ENCODE peak calls at places on chromosomes 6 and 20, in four cellular contexts. B is cardiac muscle cell; J is naive thymus-derived CD4-positive, alpha-beta T cell; F is NCI-H187. G is an unnamed sample.

GRCh38 chr6:30152019-30152673 is 8.9 kb downstream of the TRIM10 start:
- DNase-seq in F (no peak), J (no peak), B (no peak), G (no peak)

GRCh38 chr6:147322299-147323162 is 118.3 kb downstream of the STXBP5 start:
- DNase-seq in F (no peak), J (peak; percentile 37), B (peak; percentile 61), G (no peak)

GRCh38 chr6:43172127-43173007 is 1.3 kb downstream of the SRF start:
- DNase-seq in B (peak; percentile 50), F (no peak), J (peak; percentile 23), G (peak; percentile 41)

GRCh38 chr20:62216636-62217566 is 3.2 kb downstream of the HRH3 start:
- DNase-seq in J (no peak), B (no peak), F (no peak), G (no peak)

GRCh38 chr6:14079433-14079832 is 38.1 kb upstream of the CD83 start:
- DNase-seq in J (no peak), B (peak; percentile 43), F (no peak), G (no peak)

GRCh38 chr6:155041781-155042279 is 46.7 kb downstream of the TIAM2 start:
- DNase-seq in J (no peak), F (no peak), B (peak; percentile 32), G (no peak)

GRCh38 chr6:6556738-6557503 is 31.6 kb upstream of the LY86 start:
- DNase-seq in B (peak; percentile 52), F (peak; percentile 27), J (peak; percentile 68), G (peak; percentile 18)

GRCh38 chr6:81049425-81050042 is 702.9 kb downstream of the TENT5A start:
- DNase-seq in J (no peak), F (no peak), B (no peak), G (no peak)

GRCh38 chr6:149003560-149003959 is 256.7 kb downstream of the UST start:
- DNase-seq in F (no peak), B (no peak), J (no peak), G (no peak)

GRCh38 chr6:125858427-125859320 is 67.9 kb downstream of the NCOA7 start:
- DNase-seq in B (peak; percentile 76), F (peak; percentile 21), J (no peak), G (peak; percentile 81)

GRCh38 chr6:144215402-144215931 is 65.2 kb downstream of the STX11 start:
- DNase-seq in F (peak; percentile 3), B (peak; percentile 41), J (peak; percentile 39), G (peak; percentile 21)

GRCh38 chr20:62824476-62825287 is 7.8 kb downstream of the COL9A3 start:
- DNase-seq in J (peak; percentile 59), F (peak; percentile 48), B (peak; percentile 65), G (no peak)

GRCh38 chr20:38725959-38726848 is 1.9 kb downstream of the SLC32A1 start:
- DNase-seq in J (peak; percentile 35), F (peak; percentile 19), B (peak; percentile 46), G (no peak)

GRCh38 chr6:44254957-44255808 is 2.1 kb downstream of the SLC35B2 start:
- DNase-seq in F (no peak), J (no peak), B (no peak), G (no peak)

GRCh38 chr6:152295346-152295745 is 341.8 kb downstream of the SYNE1 start:
- DNase-seq in J (no peak), F (no peak), B (peak; percentile 87), G (no peak)

GRCh38 chr20:61537721-61538480 is 285.8 kb downstream of the CDH4 start:
- DNase-seq in J (no peak), B (no peak), F (no peak), G (no peak)

GRCh38 chr6:18425218-18425617 is 38.1 kb downstream of the RNF144B start:
- DNase-seq in F (no peak), B (no peak), J (no peak), G (no peak)

GRCh38 chr6:166587631-166588413 is 1.3 kb upstream of the RAMACL start:
- DNase-seq in B (no peak), F (no peak), J (no peak), G (no peak)

GRCh38 chr6:11410539-11411307 is 126.8 kb upstream of the TMEM170B start:
- DNase-seq in B (no peak), J (no peak), F (no peak), G (no peak)